ENCODE peak calls at places on chromosomes 3 and 15, in five cellular contexts. L is amniotic stem cell, Y is non-pigmented ciliary epithelial cell, T is T-cell, B is NCI-H1092 treated with DMSO at 0.1 percent for 48 hours. W is an unnamed sample.

GRCh38 chr3:74639681-74640080 is 25.2 kb upstream of the CNTN3 start:
- DNase-seq in T (no peak), B (no peak), Y (no peak), L (no peak), W (no peak)

GRCh38 chr3:126369490-126369889 is 12.3 kb upstream of the KLF15 start:
- DNase-seq in Y (no peak), L (no peak), B (no peak), T (no peak), W (no peak)

GRCh38 chr3:141103503-141103902 is 52.4 kb downstream of the SPSB4 start:
- DNase-seq in Y (no peak), L (no peak), B (no peak), T (no peak), W (peak)

GRCh38 chr3:156704370-156705036 is 30.1 kb downstream of the TIPARP start:
- DNase-seq in Y (no peak), L (no peak), B (no peak), T (no peak), W (no peak)

GRCh38 chr15:61327019-61327631 is 98.0 kb upstream of the RORA start:
- DNase-seq in T (no peak), L (no peak), B (peak), Y (no peak), W (no peak)

GRCh38 chr15:73862276-73862675 is 11.1 kb upstream of the TBC1D21 start:
- DNase-seq in L (no peak), B (no peak), T (no peak), Y (no peak), W (no peak)

GRCh38 chr3:58530354-58530865 is 6.6 kb downstream of the ACOX2 start:
- DNase-seq in Y (no peak), L (no peak), T (no peak), B (no peak), W (no peak)

GRCh38 chr3:160756907-160757623 is 1.0 kb downstream of the PPM1L start:
- DNase-seq in B (no peak), L (no peak), Y (no peak), T (no peak), W (peak)

GRCh38 chr3:59424268-59425010 is 374.6 kb upstream of the CFAP20DC start:
- DNase-seq in Y (peak), B (no peak), T (no peak), L (no peak), W (peak)

GRCh38 chr15:72994778-72995177 is 57.5 kb upstream of the NEO1 start:
- DNase-seq in L (no peak), B (peak), Y (no peak), T (no peak), W (peak)

GRCh38 chr3:6528951-6529350 is 332.0 kb upstream of the GRM7 start:
- DNase-seq in T (no peak), L (no peak), B (no peak), Y (no peak), W (peak)

GRCh38 chr3:150825916-150826377 is 63.0 kb upstream of the SIAH2 start:
- DNase-seq in T (no peak), L (no peak), B (no peak), Y (no peak), W (no peak)

GRCh38 chr3:13480340-13481318 is 523 bp downstream of the HDAC11 start:
- DNase-seq in L (no peak), Y (no peak), T (peak), B (peak), W (no peak)

W was measured in left kidney.